ENCODE peak calls at places on chromosomes 13 and 19, in eight cellular contexts. One of them, this sample, is unnamed.

GRCh38 chr19:44050740-44051653 is 839 bp upstream of the ZNF223 start:
- DNase-seq in stomach: peak; percentile 28
- DNase-seq in mucosa of descending colon: peak; percentile 66
- DNase-seq in mammary epithelial cell: peak; percentile 53
- DNase-seq in uterus: no peak
- DNase-seq in heart right ventricle: no peak
- DNase-seq in pancreas: peak; percentile 51
- DNase-seq in cardiac muscle cell: no peak
- DNase-seq in this sample: no peak

GRCh38 chr13:106496072-106496997 is 39.1 kb downstream of the EFNB2 start:
- DNase-seq in pancreas: no peak
- DNase-seq in heart right ventricle: no peak
- DNase-seq in cardiac muscle cell: peak; percentile 38
- DNase-seq in uterus: no peak
- DNase-seq in stomach: no peak
- DNase-seq in mammary epithelial cell: no peak
- DNase-seq in mucosa of descending colon: no peak
- DNase-seq in this sample: no peak

GRCh38 chr13:71760226-71760591 is 106.8 kb downstream of the DACH1 start:
- DNase-seq in pancreas: no peak
- DNase-seq in uterus: no peak
- DNase-seq in cardiac muscle cell: no peak
- DNase-seq in stomach: no peak
- DNase-seq in mucosa of descending colon: no peak
- DNase-seq in mammary epithelial cell: no peak
- DNase-seq in heart right ventricle: no peak
- DNase-seq in this sample: no peak

GRCh38 chr19:41839211-41839610 is 5.3 kb downstream of the LYPD4 start:
- DNase-seq in uterus: no peak
- DNase-seq in stomach: no peak
- DNase-seq in mammary epithelial cell: no peak
- DNase-seq in mucosa of descending colon: no peak
- DNase-seq in heart right ventricle: no peak
- DNase-seq in cardiac muscle cell: no peak
- DNase-seq in pancreas: no peak
- DNase-seq in this sample: no peak

GRCh38 chr13:84570831-84571230 is 688.6 kb upstream of the SLITRK1 start:
- DNase-seq in mucosa of descending colon: no peak
- DNase-seq in cardiac muscle cell: no peak
- DNase-seq in pancreas: no peak
- DNase-seq in uterus: no peak
- DNase-seq in stomach: no peak
- DNase-seq in mammary epithelial cell: no peak
- DNase-seq in heart right ventricle: no peak
- DNase-seq in this sample: no peak

GRCh38 chr19:46472592-46472991 is 1.2 kb upstream of the PNMA8A start:
- DNase-seq in heart right ventricle: no peak
- DNase-seq in cardiac muscle cell: no peak
- DNase-seq in mucosa of descending colon: no peak
- DNase-seq in pancreas: no peak
- DNase-seq in stomach: no peak
- DNase-seq in mammary epithelial cell: no peak
- DNase-seq in uterus: no peak
- DNase-seq in this sample: no peak

GRCh38 chr19:48575931-48576622 is 24.1 kb downstream of the SULT2B1 start:
- DNase-seq in mucosa of descending colon: no peak
- DNase-seq in mammary epithelial cell: no peak
- DNase-seq in stomach: no peak
- DNase-seq in uterus: no peak
- DNase-seq in cardiac muscle cell: no peak
- DNase-seq in heart right ventricle: no peak
- DNase-seq in pancreas: no peak
- DNase-seq in this sample: no peak

GRCh38 chr13:42545842-42546241 is 28.1 kb upstream of the TNFSF11 start:
- DNase-seq in pancreas: no peak
- DNase-seq in cardiac muscle cell: no peak
- DNase-seq in uterus: no peak
- DNase-seq in stomach: no peak
- DNase-seq in mammary epithelial cell: no peak
- DNase-seq in mucosa of descending colon: no peak
- DNase-seq in heart right ventricle: no peak
- DNase-seq in this sample: no peak

GRCh38 chr19:53571339-53571738 is 33.4 kb downstream of the ZNF331 start:
- DNase-seq in stomach: no peak
- DNase-seq in uterus: no peak
- DNase-seq in pancreas: no peak
- DNase-seq in heart right ventricle: no peak
- DNase-seq in cardiac muscle cell: no peak
- DNase-seq in mammary epithelial cell: no peak
- DNase-seq in mucosa of descending colon: no peak
- DNase-seq in this sample: no peak

GRCh38 chr19:32208060-32208459 is 137.3 kb upstream of the ZNF507 start:
- DNase-seq in heart right ventricle: no peak
- DNase-seq in uterus: no peak
- DNase-seq in mucosa of descending colon: no peak
- DNase-seq in pancreas: no peak
- DNase-seq in mammary epithelial cell: no peak
- DNase-seq in cardiac muscle cell: no peak
- DNase-seq in stomach: no peak
- DNase-seq in this sample: no peak

GRCh38 chr19:1082165-1082927 is 12.8 kb downstream of the POLR2E start:
- DNase-seq in pancreas: peak; percentile 96
- DNase-seq in cardiac muscle cell: peak; percentile 91
- DNase-seq in heart right ventricle: peak; percentile 38
- DNase-seq in uterus: no peak
- DNase-seq in mammary epithelial cell: peak; percentile 68
- DNase-seq in mucosa of descending colon: peak; percentile 97
- DNase-seq in stomach: peak; percentile 96
- DNase-seq in this sample: peak; percentile 97

GRCh38 chr13:41916173-41916954 is 44.5 kb downstream of the VWA8 start:
- DNase-seq in uterus: no peak
- DNase-seq in mammary epithelial cell: peak; percentile 82
- DNase-seq in mucosa of descending colon: no peak
- DNase-seq in stomach: no peak
- DNase-seq in cardiac muscle cell: peak; percentile 30
- DNase-seq in heart right ventricle: no peak
- DNase-seq in pancreas: no peak
- DNase-seq in this sample: peak; percentile 74

GRCh38 chr19:5718032-5718578 is 1.8 kb downstream of the LONP1 start:
- DNase-seq in mucosa of descending colon: no peak
- DNase-seq in stomach: no peak
- DNase-seq in mammary epithelial cell: peak; percentile 38
- DNase-seq in uterus: no peak
- DNase-seq in pancreas: no peak
- DNase-seq in cardiac muscle cell: no peak
- DNase-seq in heart right ventricle: no peak
- DNase-seq in this sample: no peak

GRCh38 chr19:53192771-53193533 is at the start of gene ZNF665:
- DNase-seq in uterus: peak; percentile 85
- DNase-seq in cardiac muscle cell: peak; percentile 91
- DNase-seq in pancreas: peak; percentile 86
- DNase-seq in mucosa of descending colon: peak; percentile 91
- DNase-seq in heart right ventricle: peak; percentile 86
- DNase-seq in stomach: peak; percentile 90
- DNase-seq in mammary epithelial cell: peak; percentile 75
- DNase-seq in this sample: peak; percentile 28

GRCh38 chr13:93345642-93346220 is 119.1 kb downstream of the GPC6 start:
- DNase-seq in mucosa of descending colon: no peak
- DNase-seq in heart right ventricle: no peak
- DNase-seq in cardiac muscle cell: no peak
- DNase-seq in stomach: no peak
- DNase-seq in pancreas: no peak
- DNase-seq in mammary epithelial cell: no peak
- DNase-seq in uterus: no peak
- DNase-seq in this sample: no peak

GRCh38 chr19:2774953-2775555 is 8.0 kb downstream of the SGTA start:
- DNase-seq in cardiac muscle cell: no peak
- DNase-seq in mammary epithelial cell: no peak
- DNase-seq in uterus: no peak
- DNase-seq in stomach: no peak
- DNase-seq in heart right ventricle: no peak
- DNase-seq in mucosa of descending colon: no peak
- DNase-seq in pancreas: no peak
- DNase-seq in this sample: no peak

GRCh38 chr19:18093439-18094161 is 4.0 kb upstream of the MAST3 start:
- DNase-seq in uterus: no peak
- DNase-seq in mammary epithelial cell: peak; percentile 60
- DNase-seq in stomach: no peak
- DNase-seq in pancreas: no peak
- DNase-seq in cardiac muscle cell: no peak
- DNase-seq in mucosa of descending colon: peak; percentile 16
- DNase-seq in heart right ventricle: no peak
- DNase-seq in this sample: no peak

GRCh38 chr13:33874871-33875270 is 56.9 kb downstream of the RFC3 start:
- DNase-seq in uterus: no peak
- DNase-seq in pancreas: no peak
- DNase-seq in cardiac muscle cell: no peak
- DNase-seq in mammary epithelial cell: no peak
- DNase-seq in heart right ventricle: no peak
- DNase-seq in stomach: no peak
- DNase-seq in mucosa of descending colon: no peak
- DNase-seq in this sample: no peak

GRCh38 chr19:44512326-44513298 is 12.3 kb upstream of the ZNF180 start:
- DNase-seq in mucosa of descending colon: peak; percentile 59
- DNase-seq in mammary epithelial cell: peak; percentile 61
- DNase-seq in stomach: no peak
- DNase-seq in heart right ventricle: no peak
- DNase-seq in uterus: no peak
- DNase-seq in pancreas: no peak
- DNase-seq in cardiac muscle cell: peak; percentile 20
- DNase-seq in this sample: peak; percentile 19

GRCh38 chr19:2394054-2394668 is 33.2 kb downstream of the TIMM13 start:
- DNase-seq in mammary epithelial cell: no peak
- DNase-seq in stomach: no peak
- DNase-seq in heart right ventricle: no peak
- DNase-seq in uterus: no peak
- DNase-seq in cardiac muscle cell: no peak
- DNase-seq in pancreas: no peak
- DNase-seq in mucosa of descending colon: no peak
- DNase-seq in this sample: no peak

GRCh38 chr19:3098515-3099346 is 4.6 kb downstream of the GNA11 start:
- DNase-seq in heart right ventricle: peak; percentile 86
- DNase-seq in mammary epithelial cell: peak; percentile 46
- DNase-seq in cardiac muscle cell: no peak
- DNase-seq in stomach: peak; percentile 70
- DNase-seq in pancreas: no peak
- DNase-seq in mucosa of descending colon: peak; percentile 70
- DNase-seq in uterus: peak; percentile 48
- DNase-seq in this sample: no peak

GRCh38 chr19:18946918-18947317 is 5.9 kb upstream of the HOMER3 start:
- DNase-seq in stomach: no peak
- DNase-seq in cardiac muscle cell: no peak
- DNase-seq in mucosa of descending colon: no peak
- DNase-seq in uterus: no peak
- DNase-seq in heart right ventricle: no peak
- DNase-seq in pancreas: no peak
- DNase-seq in mammary epithelial cell: no peak
- DNase-seq in this sample: no peak

GRCh38 chr13:37919329-37919880 is 49.8 kb upstream of the TRPC4 start:
- DNase-seq in heart right ventricle: no peak
- DNase-seq in uterus: no peak
- DNase-seq in pancreas: no peak
- DNase-seq in stomach: no peak
- DNase-seq in cardiac muscle cell: no peak
- DNase-seq in mammary epithelial cell: no peak
- DNase-seq in mucosa of descending colon: no peak
- DNase-seq in this sample: no peak
- H3K4me3 ChIP-seq in heart right ventricle: peak overlapping the region; percentile 22
- H3K4me3 ChIP-seq in uterus: peak overlapping the region; percentile 17
- H3K4me3 ChIP-seq in pancreas: no peak overlapping the region
- H3K4me3 ChIP-seq in stomach: no peak overlapping the region
- H3K4me3 ChIP-seq in cardiac muscle cell: no peak overlapping the region
- H3K4me3 ChIP-seq in mammary epithelial cell: no peak overlapping the region
- H3K4me3 ChIP-seq in mucosa of descending colon: no peak overlapping the region
- H3K4me3 ChIP-seq in this sample: no peak overlapping the region

GRCh38 chr19:12270854-12271253 is 23.8 kb downstream of the ZNF44 start:
- DNase-seq in mucosa of descending colon: no peak
- DNase-seq in mammary epithelial cell: no peak
- DNase-seq in stomach: no peak
- DNase-seq in pancreas: no peak
- DNase-seq in heart right ventricle: no peak
- DNase-seq in uterus: no peak
- DNase-seq in cardiac muscle cell: no peak
- DNase-seq in this sample: no peak

GRCh38 chr19:12272980-12273901 is 21.4 kb downstream of the ZNF44 start:
- DNase-seq in mammary epithelial cell: no peak
- DNase-seq in cardiac muscle cell: no peak
- DNase-seq in uterus: no peak
- DNase-seq in pancreas: no peak
- DNase-seq in stomach: no peak
- DNase-seq in mucosa of descending colon: no peak
- DNase-seq in heart right ventricle: no peak
- DNase-seq in this sample: no peak

GRCh38 chr19:12272386-12272785 is 22.3 kb downstream of the ZNF44 start:
- DNase-seq in heart right ventricle: no peak
- DNase-seq in mammary epithelial cell: no peak
- DNase-seq in pancreas: no peak
- DNase-seq in uterus: no peak
- DNase-seq in stomach: no peak
- DNase-seq in mucosa of descending colon: no peak
- DNase-seq in cardiac muscle cell: no peak
- DNase-seq in this sample: no peak
- H3K9me3 ChIP-seq in heart right ventricle: peaks cover 78% of the 10 kb centered on the region
- H3K9me3 ChIP-seq in mammary epithelial cell: peaks cover 68% of the 10 kb centered on the region
- H3K9me3 ChIP-seq in pancreas: peaks cover 4% of the 10 kb centered on the region
- H3K9me3 ChIP-seq in uterus: no peaks in the 10 kb centered on the region
- H3K9me3 ChIP-seq in stomach: peaks cover 100% of the 10 kb centered on the region
- H3K9me3 ChIP-seq in mucosa of descending colon: peaks cover 94% of the 10 kb centered on the region
- H3K9me3 ChIP-seq in cardiac muscle cell: peaks cover 4% of the 10 kb centered on the region
- H3K9me3 ChIP-seq in this sample: peaks cover 31% of the 10 kb centered on the region

GRCh38 chr13:97246596-97246995 is 24.5 kb downstream of the MBNL2 start:
- DNase-seq in pancreas: no peak
- DNase-seq in stomach: no peak
- DNase-seq in cardiac muscle cell: no peak
- DNase-seq in uterus: no peak
- DNase-seq in mammary epithelial cell: no peak
- DNase-seq in mucosa of descending colon: no peak
- DNase-seq in heart right ventricle: no peak
- DNase-seq in this sample: no peak
- H3K4me1 ChIP-seq in pancreas: peaks cover 55% of the 10 kb centered on the region
- H3K4me1 ChIP-seq in stomach: peaks cover 98% of the 10 kb centered on the region
- H3K4me1 ChIP-seq in cardiac muscle cell: peaks cover 3% of the 10 kb centered on the region
- H3K4me1 ChIP-seq in uterus: peaks cover 11% of the 10 kb centered on the region
- H3K4me1 ChIP-seq in mammary epithelial cell: peaks cover 37% of the 10 kb centered on the region
- H3K4me1 ChIP-seq in mucosa of descending colon: peaks cover 17% of the 10 kb centered on the region
- H3K4me1 ChIP-seq in heart right ventricle: peaks cover 82% of the 10 kb centered on the region
- H3K4me1 ChIP-seq in this sample: peaks cover 37% of the 10 kb centered on the region

DNA sequence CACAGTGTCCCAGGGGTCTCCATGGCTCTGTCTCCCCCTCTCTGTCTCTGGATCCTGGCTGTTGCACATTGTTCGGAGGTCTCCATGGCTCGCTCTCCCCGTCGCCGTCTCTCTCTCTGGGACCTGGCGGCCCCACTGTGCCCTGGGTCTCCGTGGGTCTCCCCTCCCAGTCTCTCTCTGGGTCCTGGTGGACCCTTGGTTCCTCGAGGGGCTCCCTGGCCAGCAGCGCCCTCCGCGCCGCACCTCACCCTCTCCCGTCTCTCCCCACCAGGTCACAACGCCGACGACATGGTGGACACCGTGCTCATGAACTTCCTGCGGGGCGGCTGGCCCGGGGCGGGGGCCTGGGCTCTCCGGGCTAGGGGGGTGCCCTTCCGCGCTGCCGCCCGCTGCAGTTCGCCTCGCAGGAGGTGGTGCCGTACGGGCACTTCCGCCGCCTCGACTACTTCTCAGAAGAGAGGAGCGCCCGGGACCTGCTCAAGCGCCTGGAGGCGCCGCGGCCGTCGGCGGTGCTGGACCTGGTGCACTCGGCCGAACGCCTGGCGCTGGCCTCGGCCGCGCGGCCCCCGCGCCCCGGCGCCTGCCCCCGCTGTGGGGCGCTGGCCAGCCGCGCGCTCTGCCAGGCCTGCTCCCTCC is 29.1 kb downstream of the SIGLEC5 start:
- DNase-seq in stomach: no peak
- DNase-seq in pancreas: no peak
- DNase-seq in heart right ventricle: no peak
- DNase-seq in uterus: no peak
- DNase-seq in mammary epithelial cell: no peak
- DNase-seq in cardiac muscle cell: no peak
- DNase-seq in mucosa of descending colon: no peak
- DNase-seq in this sample: no peak
- H3K4me3 ChIP-seq in stomach: no peak overlapping the region
- H3K4me3 ChIP-seq in pancreas: no peak overlapping the region
- H3K4me3 ChIP-seq in heart right ventricle: no peak overlapping the region
- H3K4me3 ChIP-seq in uterus: no peak overlapping the region
- H3K4me3 ChIP-seq in mammary epithelial cell: no peak overlapping the region
- H3K4me3 ChIP-seq in cardiac muscle cell: no peak overlapping the region
- H3K4me3 ChIP-seq in mucosa of descending colon: no peak overlapping the region
- H3K4me3 ChIP-seq in this sample: no peak overlapping the region

This sample was measured in HAP-1.